ENCODE peak calls at places on chromosome 3, in five cellular contexts. X, C, M, H and G are unnamed samples.

GRCh38 chr3:192772495-192772894 is 45.2 kb upstream of the FGF12 start:
- DNase-seq in X (peak), C (no peak), M (no peak), H (peak), G (peak)

GRCh38 chr3:58386966-58387365 is 46.7 kb downstream of the PDHB start:
- DNase-seq in X (no peak), C (peak), M (no peak), H (peak), G (no peak)

GRCh38 chr3:22942988-22943387 is 260.1 kb upstream of the UBE2E2 start:
- DNase-seq in X (no peak), C (no peak), M (no peak), H (no peak), G (no peak)

GRCh38 chr3:47149339-47149933 is 14.5 kb downstream of the SETD2 start:
- DNase-seq in X (no peak), C (no peak), M (no peak), H (no peak), G (no peak)

GRCh38 chr3:143934791-143935190 is 36.8 kb upstream of the DIPK2A start:
- DNase-seq in X (no peak), C (no peak), M (no peak), H (no peak), G (no peak)

GRCh38 chr3:180420016-180420415 is 181.9 kb upstream of the TTC14 start:
- DNase-seq in X (no peak), C (no peak), M (no peak), H (peak), G (no peak)

GRCh38 chr3:52004158-52004787 is 8.6 kb upstream of the RPL29 start:
- DNase-seq in X (peak), C (peak), M (no peak), H (peak), G (peak)

GRCh38 chr3:57275393-57275792 is 17.1 kb downstream of the ASB14 start:
- DNase-seq in X (no peak), C (no peak), M (no peak), H (no peak), G (no peak)

GRCh38 chr3:177776656-177777055 is 579.4 kb upstream of the TBL1XR1 start:
- DNase-seq in X (no peak), C (no peak), M (no peak), H (peak), G (no peak)

GRCh38 chr3:129341331-129342141 is 62.9 kb downstream of the HMCES start:
- DNase-seq in X (no peak), C (no peak), M (no peak), H (no peak), G (peak)

GRCh38 chr3:107238787-107239186 is 138.5 kb upstream of the CCDC54 start:
- DNase-seq in X (no peak), C (no peak), M (no peak), H (no peak), G (no peak)

GRCh38 chr3:107236661-107237375 is 140.4 kb upstream of the CCDC54 start:
- DNase-seq in X (no peak), C (no peak), M (no peak), H (no peak), G (no peak)

GRCh38 chr3:107239703-107240102 is 137.5 kb upstream of the CCDC54 start:
- DNase-seq in X (no peak), C (no peak), M (no peak), H (no peak), G (no peak)

GRCh38 chr3:107235193-107235922 is 141.9 kb upstream of the CCDC54 start:
- DNase-seq in X (no peak), C (no peak), M (no peak), H (peak), G (no peak)

DNA sequence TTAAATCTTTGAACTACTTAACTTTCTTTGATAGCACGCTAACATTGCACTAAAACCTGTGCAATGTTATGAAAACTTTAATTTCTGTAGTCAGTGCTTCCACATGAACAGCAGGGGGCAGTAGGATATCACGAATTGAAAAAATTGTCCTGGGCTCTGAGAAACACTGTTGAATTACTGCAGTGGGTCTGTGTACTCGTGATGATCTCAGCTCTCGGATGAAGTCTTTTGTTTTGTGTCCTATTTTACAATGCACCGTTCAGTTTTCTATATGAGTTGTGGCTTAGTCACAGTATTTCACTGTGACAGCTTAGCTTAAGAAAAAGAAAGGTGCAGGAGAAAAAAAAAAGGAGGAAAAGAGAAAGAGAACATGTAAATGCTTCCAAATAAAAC is 141.3 kb upstream of the CCDC54 start:
- DNase-seq in X (no peak), C (no peak), M (peak), H (peak), G (peak)
- H3K27ac ChIP-seq in X (peak), C (peak), M (no peak), H (peak), G (peak)

DNA sequence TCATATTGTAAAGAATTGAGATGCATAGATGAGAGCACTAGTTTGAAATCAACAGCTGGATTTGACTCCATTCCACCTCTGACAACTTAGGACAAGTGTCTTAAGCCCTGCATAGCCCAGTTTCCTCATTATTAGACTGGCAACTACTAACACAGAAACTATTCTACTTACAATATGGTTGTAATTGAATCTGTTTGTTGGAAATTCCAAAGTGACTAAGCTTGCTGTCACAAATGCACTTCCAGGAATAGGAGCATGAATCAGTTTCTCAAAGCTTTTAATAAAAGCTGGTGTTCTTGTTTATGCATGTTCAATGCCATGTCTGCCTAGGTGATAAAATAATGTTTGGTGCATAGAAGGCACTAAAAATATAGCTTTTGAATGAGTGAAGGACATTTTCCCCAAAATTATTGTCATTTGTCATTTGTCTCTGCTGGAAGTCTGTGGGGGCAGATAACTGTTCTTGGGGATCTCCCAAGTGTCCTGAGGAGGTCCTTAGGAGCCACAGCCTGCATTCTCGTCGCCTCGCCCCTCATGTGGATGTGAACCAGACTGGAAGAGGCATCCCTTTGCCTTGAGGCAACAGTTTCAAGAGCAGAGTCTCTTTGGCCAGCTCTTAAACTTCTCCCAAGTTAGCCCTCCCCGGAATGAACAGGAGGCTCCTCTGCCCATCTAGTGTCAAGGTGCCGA is 40.4 kb upstream of the CD47 start:
- DNase-seq in X (no peak), C (no peak), M (no peak), H (peak), G (no peak)
- H3K27ac ChIP-seq in X (no peak), C (no peak), M (no peak), H (peak), G (no peak)

DNA sequence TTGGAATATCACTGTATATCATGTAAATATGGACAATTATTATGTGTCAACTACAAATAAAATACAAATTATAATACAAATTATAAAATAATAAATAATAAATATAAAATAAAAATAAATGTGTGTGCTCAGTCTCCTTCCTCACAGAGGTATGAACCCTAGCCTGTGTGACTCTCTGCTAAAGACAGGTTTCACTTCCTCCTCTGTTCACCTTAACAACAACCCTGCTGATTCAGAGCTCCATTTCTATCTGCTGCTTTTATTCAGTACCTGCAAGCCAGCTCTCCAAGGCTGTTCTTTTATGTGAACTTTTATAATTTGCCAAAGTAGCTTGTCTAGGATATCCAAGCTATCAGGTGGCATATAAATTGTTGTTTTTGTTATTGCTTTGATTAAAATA is 610.7 kb upstream of the GRM7 start:
- DNase-seq in X (no peak), C (no peak), M (no peak), H (no peak), G (no peak)
- H3K27ac ChIP-seq in X (no peak), C (no peak), M (no peak), H (no peak), G (no peak)

GRCh38 chr3:111763968-111764367 is 95.1 kb upstream of the PHLDB2 start:
- DNase-seq in X (no peak), C (no peak), M (no peak), H (peak), G (no peak)
- H3K27ac ChIP-seq in X (peak), C (peak), M (no peak), H (peak), G (no peak)

GRCh38 chr3:37144806-37145205 is 29.6 kb downstream of the LRRFIP2 start:
- DNase-seq in X (no peak), C (no peak), M (no peak), H (no peak), G (no peak)
- H3K27ac ChIP-seq in X (no peak), C (no peak), M (no peak), H (no peak), G (no peak)

GRCh38 chr3:195096484-195097330 is 174.3 kb downstream of the XXYLT1 start:
- DNase-seq in X (peak), C (peak), M (no peak), H (no peak), G (no peak)

GRCh38 chr3:195100903-195101591 is 169.9 kb downstream of the XXYLT1 start:
- DNase-seq in X (peak), C (peak), M (no peak), H (peak), G (no peak)

GRCh38 chr3:195099976-195100755 is 170.8 kb downstream of the XXYLT1 start:
- DNase-seq in X (peak), C (peak), M (no peak), H (no peak), G (no peak)

GRCh38 chr3:195097331-195098255 is 173.4 kb downstream of the XXYLT1 start:
- DNase-seq in X (peak), C (peak), M (no peak), H (peak), G (no peak)

DNA sequence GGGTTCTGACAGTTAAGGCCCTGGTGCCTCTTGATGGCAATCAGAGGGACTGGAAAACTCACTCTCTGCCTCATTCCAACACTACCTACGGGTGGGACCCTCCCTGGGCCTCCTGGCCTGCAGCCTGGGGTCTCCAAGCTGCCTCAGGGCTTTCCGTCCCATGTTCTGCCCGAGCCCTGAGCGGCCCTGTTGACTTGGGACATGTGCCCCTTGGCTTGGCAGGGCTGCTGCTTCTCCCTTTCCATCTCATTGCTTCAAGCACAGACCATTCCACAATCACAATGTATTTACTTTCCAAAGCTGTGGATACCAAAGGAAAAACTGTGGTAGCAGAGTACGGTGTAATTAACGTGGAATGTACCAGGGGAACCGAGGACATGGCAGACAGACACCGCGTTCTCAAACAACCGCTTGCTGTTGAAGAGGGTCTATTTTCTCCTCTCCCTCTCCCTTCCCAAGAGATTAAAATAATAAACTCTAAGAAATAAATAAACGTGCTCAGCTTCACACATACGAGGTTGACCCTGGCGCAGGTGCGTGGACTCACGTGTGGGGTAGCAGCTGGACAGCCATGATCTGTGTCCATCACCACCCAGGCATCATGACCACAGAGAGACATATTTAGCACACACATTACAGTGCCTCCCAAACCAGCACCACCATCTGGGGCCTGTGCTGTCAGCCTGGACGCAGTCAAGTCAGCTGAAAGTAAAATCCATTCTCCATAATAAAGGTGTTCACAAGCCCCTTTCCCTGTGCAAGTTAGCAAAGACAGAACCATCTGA is 172.0 kb downstream of the XXYLT1 start:
- DNase-seq in X (peak), C (peak), M (no peak), H (no peak), G (no peak)
- H3K27ac ChIP-seq in X (no peak), C (no peak), M (no peak), H (no peak), G (no peak)

DNA sequence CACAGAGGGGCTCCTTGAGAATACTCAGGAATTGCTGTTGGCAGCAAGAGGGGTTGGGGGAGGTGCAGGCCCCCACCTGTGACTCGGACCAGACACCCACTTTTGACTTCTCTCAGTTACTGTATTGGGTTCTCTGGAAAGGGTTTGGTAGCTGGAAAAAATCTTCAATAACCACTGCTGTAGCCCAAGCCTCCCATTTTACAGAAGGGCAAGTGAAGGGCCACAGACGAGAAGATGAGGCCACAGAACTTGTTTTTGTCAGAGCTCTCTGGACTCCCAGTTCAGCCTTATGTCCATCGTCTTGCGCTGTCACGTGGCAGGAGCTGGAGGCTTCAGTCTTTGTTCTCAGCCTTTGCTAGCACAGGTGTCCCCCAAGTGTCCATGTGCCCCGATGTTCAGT is 12.7 kb upstream of the TATDN2 start:
- DNase-seq in X (no peak), C (no peak), M (no peak), H (no peak), G (no peak)
- H3K27ac ChIP-seq in X (no peak), C (no peak), M (no peak), H (no peak), G (no peak)

GRCh38 chr3:151346292-151346691 is 16.9 kb upstream of the P2RY13 start:
- DNase-seq in X (no peak), C (no peak), M (no peak), H (no peak), G (no peak)
- H3K27ac ChIP-seq in X (no peak), C (no peak), M (no peak), H (no peak), G (peak)

GRCh38 chr3:183553263-183554026 is 2.1 kb downstream of the KLHL6 start:
- DNase-seq in X (no peak), C (no peak), M (no peak), H (no peak), G (no peak)

GRCh38 chr3:183560607-183561006 is 5.1 kb upstream of the KLHL6 start:
- DNase-seq in X (no peak), C (no peak), M (no peak), H (no peak), G (no peak)

GRCh38 chr3:183554377-183554776 is 1.1 kb downstream of the KLHL6 start:
- DNase-seq in X (no peak), C (no peak), M (no peak), H (no peak), G (no peak)

GRCh38 chr3:183551930-183552329 is 3.6 kb downstream of the KLHL6 start:
- DNase-seq in X (no peak), C (no peak), M (no peak), H (no peak), G (no peak)

GRCh38 chr3:183555541-183556081 is at the start of gene KLHL6:
- DNase-seq in X (peak), C (peak), M (peak), H (no peak), G (no peak)
- H3K27ac ChIP-seq in X (peak), C (peak), M (peak), H (no peak), G (no peak)

GRCh38 chr3:107981471-107982111 is 109.2 kb downstream of the CD47 start:
- DNase-seq in X (peak), C (no peak), M (no peak), H (no peak), G (no peak)
- H3K27ac ChIP-seq in X (peak), C (no peak), M (no peak), H (no peak), G (no peak)